ENCODE peak calls at places on chromosomes 13 and 19, in nine cellular contexts. D, R, T, K, W, S, Q, P and M are unnamed samples.
A peak's percentile ranks its signal among the peaks of the same experiment; 100 is the strongest.

GRCh38 chr19:39676004-39676403 is 20.3 kb downstream of the LGALS16 start:
- DNase-seq in D (no peak), R (no peak), T (no peak), K (no peak), W (no peak), S (no peak), Q (no peak), P (no peak), M (no peak)

GRCh38 chr19:50702158-50702869 is 17.3 kb downstream of the SHANK1 start:
- DNase-seq in D (no peak), R (no peak), T (no peak), K (no peak), W (no peak), S (no peak), Q (no peak), P (no peak), M (no peak)

GRCh38 chr19:3671680-3672574 is 28.3 kb downstream of the PIP5K1C start:
- DNase-seq in D (no peak), R (no peak), T (no peak), K (no peak), W (no peak), S (peak; percentile 68), Q (no peak), P (no peak), M (no peak)

GRCh38 chr19:52516191-52516590 is 11.3 kb upstream of the ZNF808 start:
- DNase-seq in D (no peak), R (no peak), T (no peak), K (no peak), W (no peak), S (no peak), Q (no peak), P (no peak), M (no peak)

GRCh38 chr19:39257227-39257626 is 8.6 kb upstream of the IFNL4 start:
- DNase-seq in D (no peak), R (no peak), T (no peak), K (no peak), W (no peak), S (no peak), Q (no peak), P (no peak), M (no peak)

GRCh38 chr13:41075034-41075433 is 13.7 kb downstream of the WBP4 start:
- DNase-seq in D (no peak), R (no peak), T (peak; percentile 22), K (no peak), W (no peak), S (peak; percentile 62), Q (peak; percentile 46), P (no peak), M (no peak)

GRCh38 chr13:74574964-74575728 is 440.9 kb upstream of the KLF12 start:
- DNase-seq in D (no peak), R (peak; percentile 22), T (no peak), K (no peak), W (no peak), S (no peak), Q (peak; percentile 3), P (no peak), M (no peak)

GRCh38 chr19:35960432-35960972 is 24.3 kb downstream of the LRFN3 start:
- DNase-seq in D (no peak), R (no peak), T (no peak), K (no peak), W (no peak), S (no peak), Q (no peak), P (no peak), M (no peak)

GRCh38 chr13:112132619-112133018 is 65.7 kb downstream of the SOX1 start:
- DNase-seq in D (no peak), R (no peak), T (no peak), K (no peak), W (no peak), S (no peak), Q (no peak), P (no peak), M (no peak)

GRCh38 chr13:99873832-99874430 is 97.6 kb downstream of the ZIC5 start:
- DNase-seq in D (no peak), R (no peak), T (no peak), K (no peak), W (no peak), S (no peak), Q (peak; percentile 65), P (no peak), M (no peak)

GRCh38 chr13:48054601-48055000 is 17.1 kb downstream of the NUDT15 start:
- DNase-seq in D (no peak), R (no peak), T (no peak), K (no peak), W (no peak), S (no peak), Q (no peak), P (no peak), M (no peak)

GRCh38 chr19:33546656-33547055 is 25.1 kb upstream of the PEPD start:
- DNase-seq in D (no peak), R (no peak), T (no peak), K (no peak), W (no peak), S (no peak), Q (no peak), P (no peak), M (no peak)